ENCODE peak calls at places on chromosomes 13 and 19, in eight cellular contexts. One of them, this sample, is unnamed.

GRCh38 chr19:50428768-50429463 is 3.8 kb upstream of the MYBPC2 start:
- DNase-seq in mucosa of descending colon: no peak
- DNase-seq in endothelial cell of umbilical vein: no peak
- DNase-seq in type B pancreatic cell: no peak
- DNase-seq in AG10803: no peak
- DNase-seq in vagina: no peak
- DNase-seq in epithelial cell of proximal tubule: no peak
- DNase-seq in thoracic aorta: no peak
- DNase-seq in this sample: no peak

GRCh38 chr19:30395283-30395682 is 23.1 kb downstream of the ZNF536 start:
- DNase-seq in mucosa of descending colon: no peak
- DNase-seq in endothelial cell of umbilical vein: no peak
- DNase-seq in type B pancreatic cell: no peak
- DNase-seq in AG10803: no peak
- DNase-seq in vagina: no peak
- DNase-seq in epithelial cell of proximal tubule: no peak
- DNase-seq in thoracic aorta: no peak
- DNase-seq in this sample: no peak

GRCh38 chr13:80040219-80040976 is 300.5 kb downstream of the SPRY2 start:
- DNase-seq in mucosa of descending colon: no peak
- DNase-seq in endothelial cell of umbilical vein: peak; percentile 91
- DNase-seq in type B pancreatic cell: no peak
- DNase-seq in AG10803: peak; percentile 93
- DNase-seq in vagina: no peak
- DNase-seq in epithelial cell of proximal tubule: peak; percentile 100
- DNase-seq in thoracic aorta: no peak
- DNase-seq in this sample: no peak

GRCh38 chr13:44030615-44031014 is 150.9 kb downstream of the LACC1 start:
- DNase-seq in mucosa of descending colon: no peak
- DNase-seq in endothelial cell of umbilical vein: no peak
- DNase-seq in type B pancreatic cell: no peak
- DNase-seq in AG10803: no peak
- DNase-seq in vagina: no peak
- DNase-seq in epithelial cell of proximal tubule: no peak
- DNase-seq in thoracic aorta: no peak
- DNase-seq in this sample: no peak

GRCh38 chr19:55173717-55174409 is 6.2 kb downstream of the SYT5 start:
- DNase-seq in mucosa of descending colon: peak; percentile 70
- DNase-seq in endothelial cell of umbilical vein: no peak
- DNase-seq in type B pancreatic cell: no peak
- DNase-seq in AG10803: peak; percentile 73
- DNase-seq in vagina: no peak
- DNase-seq in epithelial cell of proximal tubule: no peak
- DNase-seq in thoracic aorta: no peak
- DNase-seq in this sample: no peak

GRCh38 chr13:88908896-88909535 is 1237.8 kb downstream of the SLITRK5 start:
- DNase-seq in mucosa of descending colon: no peak
- DNase-seq in endothelial cell of umbilical vein: no peak
- DNase-seq in type B pancreatic cell: no peak
- DNase-seq in AG10803: no peak
- DNase-seq in vagina: no peak
- DNase-seq in epithelial cell of proximal tubule: no peak
- DNase-seq in thoracic aorta: no peak
- DNase-seq in this sample: no peak

GRCh38 chr13:108455320-108455719 is 174.1 kb upstream of the MYO16 start:
- DNase-seq in mucosa of descending colon: no peak
- DNase-seq in endothelial cell of umbilical vein: no peak
- DNase-seq in type B pancreatic cell: no peak
- DNase-seq in AG10803: no peak
- DNase-seq in vagina: no peak
- DNase-seq in epithelial cell of proximal tubule: no peak
- DNase-seq in thoracic aorta: no peak
- DNase-seq in this sample: no peak

GRCh38 chr13:75861786-75862185 is 225.7 kb downstream of the LMO7 start:
- DNase-seq in mucosa of descending colon: no peak
- DNase-seq in endothelial cell of umbilical vein: no peak
- DNase-seq in type B pancreatic cell: no peak
- DNase-seq in AG10803: no peak
- DNase-seq in vagina: no peak
- DNase-seq in epithelial cell of proximal tubule: no peak
- DNase-seq in thoracic aorta: no peak
- DNase-seq in this sample: no peak

GRCh38 chr19:7461841-7462629 is 26.8 kb downstream of the PEX11G start:
- DNase-seq in mucosa of descending colon: no peak
- DNase-seq in endothelial cell of umbilical vein: no peak
- DNase-seq in type B pancreatic cell: no peak
- DNase-seq in AG10803: no peak
- DNase-seq in vagina: no peak
- DNase-seq in epithelial cell of proximal tubule: no peak
- DNase-seq in thoracic aorta: no peak
- DNase-seq in this sample: no peak

GRCh38 chr19:33904681-33905080 is 108.0 kb downstream of the KCTD15 start:
- DNase-seq in mucosa of descending colon: no peak
- DNase-seq in endothelial cell of umbilical vein: peak; percentile 61
- DNase-seq in type B pancreatic cell: no peak
- DNase-seq in AG10803: no peak
- DNase-seq in vagina: no peak
- DNase-seq in epithelial cell of proximal tubule: peak; percentile 7
- DNase-seq in thoracic aorta: no peak
- DNase-seq in this sample: no peak

GRCh38 chr19:40802300-40803169 is 3.5 kb downstream of the EGLN2 start:
- DNase-seq in mucosa of descending colon: peak; percentile 84
- DNase-seq in endothelial cell of umbilical vein: no peak
- DNase-seq in type B pancreatic cell: no peak
- DNase-seq in AG10803: no peak
- DNase-seq in vagina: no peak
- DNase-seq in epithelial cell of proximal tubule: no peak
- DNase-seq in thoracic aorta: no peak
- DNase-seq in this sample: no peak

DNA sequence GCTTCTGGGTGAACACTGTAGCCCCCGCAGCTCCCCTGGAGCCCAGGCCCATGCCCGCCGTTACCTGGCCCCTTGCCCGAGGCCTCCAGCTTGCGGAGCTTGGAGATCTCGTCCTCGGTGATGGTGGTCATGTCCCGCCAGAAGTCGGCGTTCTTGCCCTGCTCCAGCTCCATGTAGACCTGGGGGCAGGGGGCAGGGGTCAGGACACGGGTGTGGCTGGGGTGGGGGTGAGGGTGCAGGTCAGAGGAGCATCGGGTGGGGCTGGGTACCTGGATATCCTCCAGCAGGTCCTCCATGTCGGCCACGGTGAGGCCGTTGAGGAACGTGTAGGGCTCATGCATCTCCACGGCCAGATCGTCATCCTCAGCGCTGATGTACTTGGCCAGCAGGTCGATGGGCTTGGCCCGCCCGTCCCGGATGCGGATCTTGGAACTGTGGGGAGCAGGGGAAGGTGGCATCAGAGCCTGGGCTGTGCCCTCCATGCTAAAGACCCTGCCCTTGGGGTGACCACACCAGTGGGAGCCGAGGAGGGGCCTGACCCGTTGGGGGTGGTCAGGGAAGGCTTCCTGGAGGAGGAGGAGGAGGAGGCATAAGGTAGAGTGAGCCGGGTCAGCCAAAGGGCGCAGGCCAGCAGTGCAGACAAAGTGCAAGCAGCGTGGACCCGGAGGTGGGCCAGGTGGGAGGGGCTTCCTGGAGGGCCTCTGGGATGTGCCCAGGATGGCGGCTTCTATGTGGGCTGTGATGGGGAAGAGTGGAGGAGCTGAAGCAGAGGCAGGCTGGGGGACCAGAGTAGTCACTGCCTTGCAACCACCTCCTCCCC is 7.6 kb downstream of the CACTIN start:
- DNase-seq in mucosa of descending colon: peak; percentile 47
- DNase-seq in endothelial cell of umbilical vein: no peak
- DNase-seq in type B pancreatic cell: no peak
- DNase-seq in AG10803: no peak
- DNase-seq in vagina: no peak
- DNase-seq in epithelial cell of proximal tubule: no peak
- DNase-seq in thoracic aorta: no peak
- DNase-seq in this sample: no peak
- TF ChIP-seq CTCF in mucosa of descending colon: no peak
- TF ChIP-seq CTCF in endothelial cell of umbilical vein: no peak
- TF ChIP-seq CTCF in type B pancreatic cell: no peak
- TF ChIP-seq CTCF in AG10803: no peak
- TF ChIP-seq CTCF in vagina: no peak
- TF ChIP-seq CTCF in epithelial cell of proximal tubule: no peak
- TF ChIP-seq CTCF in thoracic aorta: no peak
- TF ChIP-seq CTCF in this sample: no peak

DNA sequence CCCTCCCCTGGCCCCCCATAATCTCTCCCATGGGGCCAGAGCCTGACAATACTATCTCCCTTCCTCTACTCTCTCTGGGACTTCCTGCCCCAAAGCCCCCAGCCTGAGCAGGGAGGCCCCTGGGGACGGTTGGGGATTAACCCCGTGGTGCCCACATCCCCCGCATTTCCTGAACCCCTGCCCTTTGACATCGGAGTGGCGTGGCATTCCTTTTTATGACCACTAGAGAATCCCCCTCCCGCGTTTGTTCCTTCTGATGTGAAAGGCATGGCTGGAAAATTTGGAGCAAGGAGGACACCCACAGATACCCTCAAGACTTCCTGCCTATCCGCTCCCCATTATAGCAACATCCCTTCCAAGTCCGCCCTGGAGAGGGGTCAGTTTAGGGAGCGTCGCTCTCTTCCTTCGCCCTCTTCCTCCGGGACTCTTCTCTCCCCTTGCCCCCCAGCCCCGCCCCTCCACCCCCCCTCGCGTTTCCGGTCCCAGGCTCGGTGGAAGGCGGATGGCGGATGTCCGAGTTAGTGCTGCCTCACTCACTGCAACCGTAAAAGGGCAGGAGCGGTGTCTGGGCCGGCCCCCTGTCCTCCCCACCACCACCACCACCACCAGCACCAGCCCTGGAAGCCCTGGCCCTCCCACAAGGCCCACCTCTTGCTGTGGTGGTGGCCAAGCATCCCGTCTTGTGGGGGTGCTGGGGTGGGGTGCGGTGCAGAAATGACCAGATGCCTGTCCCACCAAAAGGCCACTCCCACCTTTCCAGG is 1.8 kb downstream of the VASP start:
- DNase-seq in mucosa of descending colon: peak; percentile 90
- DNase-seq in endothelial cell of umbilical vein: peak; percentile 49
- DNase-seq in type B pancreatic cell: no peak
- DNase-seq in AG10803: peak; percentile 66
- DNase-seq in vagina: no peak
- DNase-seq in epithelial cell of proximal tubule: no peak
- DNase-seq in thoracic aorta: peak; percentile 67
- DNase-seq in this sample: peak; percentile 93
- TF ChIP-seq CTCF in mucosa of descending colon: no peak
- TF ChIP-seq CTCF in endothelial cell of umbilical vein: no peak
- TF ChIP-seq CTCF in type B pancreatic cell: no peak
- TF ChIP-seq CTCF in AG10803: no peak
- TF ChIP-seq CTCF in vagina: no peak
- TF ChIP-seq CTCF in epithelial cell of proximal tubule: no peak
- TF ChIP-seq CTCF in thoracic aorta: peak; percentile 36
- TF ChIP-seq CTCF in this sample: no peak

GRCh38 chr13:29801737-29802305 is 48.6 kb downstream of the UBL3 start:
- DNase-seq in mucosa of descending colon: no peak
- DNase-seq in endothelial cell of umbilical vein: no peak
- DNase-seq in type B pancreatic cell: no peak
- DNase-seq in AG10803: peak; percentile 22
- DNase-seq in vagina: no peak
- DNase-seq in epithelial cell of proximal tubule: no peak
- DNase-seq in thoracic aorta: no peak
- DNase-seq in this sample: no peak
- TF ChIP-seq CTCF in mucosa of descending colon: no peak
- TF ChIP-seq CTCF in endothelial cell of umbilical vein: no peak
- TF ChIP-seq CTCF in type B pancreatic cell: no peak
- TF ChIP-seq CTCF in AG10803: peak; percentile 22
- TF ChIP-seq CTCF in vagina: no peak
- TF ChIP-seq CTCF in epithelial cell of proximal tubule: no peak
- TF ChIP-seq CTCF in thoracic aorta: no peak
- TF ChIP-seq CTCF in this sample: no peak

GRCh38 chr13:112895521-112896465 is 73.2 kb upstream of the MCF2L start:
- DNase-seq in mucosa of descending colon: peak; percentile 46
- DNase-seq in endothelial cell of umbilical vein: no peak
- DNase-seq in type B pancreatic cell: no peak
- DNase-seq in AG10803: no peak
- DNase-seq in vagina: no peak
- DNase-seq in epithelial cell of proximal tubule: no peak
- DNase-seq in thoracic aorta: no peak
- DNase-seq in this sample: no peak

GRCh38 chr13:112892759-112893569 is 76.0 kb upstream of the MCF2L start:
- DNase-seq in mucosa of descending colon: peak; percentile 72
- DNase-seq in endothelial cell of umbilical vein: peak; percentile 34
- DNase-seq in type B pancreatic cell: no peak
- DNase-seq in AG10803: no peak
- DNase-seq in vagina: no peak
- DNase-seq in epithelial cell of proximal tubule: no peak
- DNase-seq in thoracic aorta: no peak
- DNase-seq in this sample: no peak

GRCh38 chr13:112893570-112894422 is 75.2 kb upstream of the MCF2L start:
- DNase-seq in mucosa of descending colon: peak; percentile 68
- DNase-seq in endothelial cell of umbilical vein: peak; percentile 12
- DNase-seq in type B pancreatic cell: no peak
- DNase-seq in AG10803: no peak
- DNase-seq in vagina: no peak
- DNase-seq in epithelial cell of proximal tubule: no peak
- DNase-seq in thoracic aorta: no peak
- DNase-seq in this sample: no peak

GRCh38 chr13:112894423-112894672 is 74.7 kb upstream of the MCF2L start:
- DNase-seq in mucosa of descending colon: no peak
- DNase-seq in endothelial cell of umbilical vein: no peak
- DNase-seq in type B pancreatic cell: no peak
- DNase-seq in AG10803: no peak
- DNase-seq in vagina: no peak
- DNase-seq in epithelial cell of proximal tubule: no peak
- DNase-seq in thoracic aorta: no peak
- DNase-seq in this sample: no peak

DNA sequence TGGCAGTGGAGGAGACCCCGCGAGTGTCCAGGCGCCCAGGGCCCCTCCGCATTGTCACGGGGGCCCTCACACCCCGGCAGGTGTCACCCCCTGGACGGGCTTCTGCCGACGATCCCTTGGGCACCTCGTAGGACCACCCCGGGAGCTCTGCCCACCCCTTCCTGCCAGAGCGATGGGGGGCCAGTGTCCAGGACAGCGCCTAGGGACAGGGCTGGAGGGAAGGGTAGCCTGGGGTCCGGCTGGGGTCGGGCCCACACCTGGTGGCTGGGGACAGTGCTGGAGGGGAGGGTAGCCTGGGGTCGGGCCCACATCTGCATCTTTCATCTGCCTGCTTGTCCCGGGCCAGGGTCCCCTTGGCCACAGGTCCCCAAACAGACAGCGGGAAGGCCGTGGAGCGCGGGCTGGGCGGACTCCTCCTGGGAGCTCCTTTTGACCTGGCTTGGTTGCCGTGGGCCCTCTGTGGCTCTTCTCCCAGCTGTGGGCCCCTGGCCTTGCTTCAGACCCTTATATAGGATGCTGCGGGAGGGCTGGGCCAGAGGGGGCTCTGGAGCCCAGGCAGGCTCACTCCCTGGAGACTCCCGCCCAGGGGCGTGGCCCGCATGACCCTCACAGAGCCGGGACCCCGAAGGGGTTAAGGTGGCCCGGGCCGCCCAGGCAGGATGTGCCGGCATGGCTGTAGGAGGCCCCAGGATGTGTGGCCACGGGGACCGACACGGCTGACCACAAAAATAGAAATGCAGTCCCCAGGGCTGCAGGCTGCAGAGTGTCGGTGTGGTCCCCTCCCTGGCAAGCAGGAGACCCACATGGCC is 74.1 kb upstream of the MCF2L start:
- DNase-seq in mucosa of descending colon: peak; percentile 53
- DNase-seq in endothelial cell of umbilical vein: no peak
- DNase-seq in type B pancreatic cell: no peak
- DNase-seq in AG10803: no peak
- DNase-seq in vagina: no peak
- DNase-seq in epithelial cell of proximal tubule: no peak
- DNase-seq in thoracic aorta: no peak
- DNase-seq in this sample: no peak
- TF ChIP-seq CTCF in mucosa of descending colon: no peak
- TF ChIP-seq CTCF in endothelial cell of umbilical vein: no peak
- TF ChIP-seq CTCF in type B pancreatic cell: no peak
- TF ChIP-seq CTCF in AG10803: no peak
- TF ChIP-seq CTCF in vagina: no peak
- TF ChIP-seq CTCF in epithelial cell of proximal tubule: no peak
- TF ChIP-seq CTCF in thoracic aorta: no peak
- TF ChIP-seq CTCF in this sample: no peak